ENCODE peak calls at places on chromosomes 11 and 22, in ten cellular contexts. K is colonic mucosa, C is cardiac muscle cell, B is heart right ventricle, N is neuronal stem cell, Y is right lobe of liver, P is kidney, L is prostate gland, G is A673, J is A549. X is an unnamed sample.
A peak's percentile ranks its signal among the peaks of the same experiment; 100 is the strongest.

GRCh38 chr11:66848671-66849500 is 5.6 kb downstream of the RCE1 start:
- DNase-seq in K (no peak), C (no peak), B (no peak), N (no peak), Y (no peak), P (peak; percentile 67), L (no peak), G (no peak), J (no peak), X (peak; percentile 9)

GRCh38 chr22:23829845-23830372 is 8.9 kb downstream of the DERL3 start:
- DNase-seq in K (no peak), C (no peak), B (no peak), N (no peak), Y (no peak), P (peak; percentile 2), L (no peak), G (peak; percentile 79), J (no peak), X (no peak)

GRCh38 chr11:19735512-19735911 is 22.9 kb downstream of the NAV2 start:
- DNase-seq in K (no peak), C (no peak), B (no peak), N (no peak), Y (no peak), P (no peak), L (no peak), G (no peak), J (no peak), X (no peak)

GRCh38 chr22:46119729-46120419 is 30.5 kb upstream of the PPARA start:
- DNase-seq in K (no peak), C (no peak), B (no peak), N (no peak), Y (no peak), P (peak; percentile 90), L (no peak), G (no peak), J (peak; percentile 12), X (no peak)

GRCh38 chr11:61650781-61651571 is 29.2 kb upstream of the DAGLA start:
- DNase-seq in K (peak; percentile 51), C (peak; percentile 55), B (no peak), N (no peak), Y (no peak), P (no peak), L (no peak), G (no peak), J (no peak), X (no peak)

GRCh38 chr22:31680764-31681624 is 19.0 kb upstream of the PISD start:
- DNase-seq in K (peak; percentile 59), C (no peak), B (no peak), N (no peak), Y (no peak), P (peak; percentile 22), L (peak; percentile 12), G (no peak), J (no peak), X (peak; percentile 59)

GRCh38 chr11:101866619-101867491 is 48.0 kb upstream of the CEP126 start:
- DNase-seq in K (no peak), C (no peak), B (no peak), N (no peak), Y (no peak), P (no peak), L (no peak), G (no peak), J (peak; percentile 90), X (no peak)

GRCh38 chr11:77884186-77884828 is 63.4 kb downstream of the AAMDC start:
- DNase-seq in K (no peak), C (no peak), B (no peak), N (no peak), Y (no peak), P (no peak), L (no peak), G (no peak), J (no peak), X (no peak)

GRCh38 chr11:26201411-26201810 is 130.5 kb upstream of the ANO3 start:
- DNase-seq in K (no peak), C (no peak), B (no peak), N (no peak), Y (no peak), P (no peak), L (no peak), G (peak; percentile 6), J (peak; percentile 3), X (no peak)

GRCh38 chr11:126104420-126104819 is 41.8 kb upstream of the CDON start:
- DNase-seq in K (no peak), C (peak; percentile 56), B (no peak), N (peak; percentile 65), Y (no peak), P (no peak), L (no peak), G (peak; percentile 74), J (no peak), X (no peak)

GRCh38 chr11:86069408-86070086 is 663 bp upstream of the PICALM start:
- DNase-seq in K (peak; percentile 43), C (peak; percentile 80), B (peak; percentile 76), N (no peak), Y (no peak), P (no peak), L (peak; percentile 11), G (peak; percentile 75), J (peak; percentile 86), X (peak; percentile 45)

GRCh38 chr22:30205281-30206115 is 41.1 kb downstream of the LIF start:
- DNase-seq in K (no peak), C (no peak), B (peak; percentile 60), N (no peak), Y (peak; percentile 38), P (peak; percentile 73), L (no peak), G (no peak), J (peak; percentile 99), X (peak; percentile 53)
- H3K4me3 ChIP-seq in K (no peak overlapping the region), C (no peak overlapping the region), B (no peak overlapping the region), N (no peak overlapping the region), Y (no peak overlapping the region), P (no peak overlapping the region), L (no peak overlapping the region), G (no peak overlapping the region), J (no peak overlapping the region), X (no peak overlapping the region)

GRCh38 chr22:36257948-36258674 is 5.2 kb downstream of the APOL1 start:
- DNase-seq in K (no peak), C (no peak), B (no peak), N (no peak), Y (no peak), P (peak; percentile 67), L (no peak), G (no peak), J (no peak), X (no peak)
- H3K4me1 ChIP-seq in K (peaks cover 5% of the 10 kb centered on the region), C (peaks cover 13% of the 10 kb centered on the region), B (peaks cover 61% of the 10 kb centered on the region), N (peaks cover 23% of the 10 kb centered on the region), Y (peaks cover 3% of the 10 kb centered on the region), P (no peaks in the 10 kb centered on the region), L (peaks cover 3% of the 10 kb centered on the region), G (peaks cover 16% of the 10 kb centered on the region), J (peaks cover 22% of the 10 kb centered on the region), X (peaks cover 12% of the 10 kb centered on the region)

GRCh38 chr11:117992620-117993019 is 6.4 kb downstream of the IL10RA start:
- DNase-seq in K (no peak), C (no peak), B (no peak), N (no peak), Y (no peak), P (no peak), L (no peak), G (no peak), J (no peak), X (no peak)

GRCh38 chr11:117985953-117986887 is at the start of gene IL10RA:
- DNase-seq in K (peak; percentile 90), C (peak; percentile 85), B (peak; percentile 74), N (peak; percentile 86), Y (peak; percentile 90), P (peak; percentile 95), L (peak; percentile 47), G (peak; percentile 59), J (peak; percentile 40), X (peak; percentile 87)

GRCh38 chr11:117986981-117987495 is 844 bp downstream of the IL10RA start:
- DNase-seq in K (no peak), C (no peak), B (no peak), N (no peak), Y (no peak), P (no peak), L (no peak), G (no peak), J (no peak), X (no peak)

GRCh38 chr11:117992136-117992535 is 5.9 kb downstream of the IL10RA start:
- DNase-seq in K (no peak), C (no peak), B (no peak), N (no peak), Y (no peak), P (no peak), L (no peak), G (no peak), J (no peak), X (no peak)

DNA sequence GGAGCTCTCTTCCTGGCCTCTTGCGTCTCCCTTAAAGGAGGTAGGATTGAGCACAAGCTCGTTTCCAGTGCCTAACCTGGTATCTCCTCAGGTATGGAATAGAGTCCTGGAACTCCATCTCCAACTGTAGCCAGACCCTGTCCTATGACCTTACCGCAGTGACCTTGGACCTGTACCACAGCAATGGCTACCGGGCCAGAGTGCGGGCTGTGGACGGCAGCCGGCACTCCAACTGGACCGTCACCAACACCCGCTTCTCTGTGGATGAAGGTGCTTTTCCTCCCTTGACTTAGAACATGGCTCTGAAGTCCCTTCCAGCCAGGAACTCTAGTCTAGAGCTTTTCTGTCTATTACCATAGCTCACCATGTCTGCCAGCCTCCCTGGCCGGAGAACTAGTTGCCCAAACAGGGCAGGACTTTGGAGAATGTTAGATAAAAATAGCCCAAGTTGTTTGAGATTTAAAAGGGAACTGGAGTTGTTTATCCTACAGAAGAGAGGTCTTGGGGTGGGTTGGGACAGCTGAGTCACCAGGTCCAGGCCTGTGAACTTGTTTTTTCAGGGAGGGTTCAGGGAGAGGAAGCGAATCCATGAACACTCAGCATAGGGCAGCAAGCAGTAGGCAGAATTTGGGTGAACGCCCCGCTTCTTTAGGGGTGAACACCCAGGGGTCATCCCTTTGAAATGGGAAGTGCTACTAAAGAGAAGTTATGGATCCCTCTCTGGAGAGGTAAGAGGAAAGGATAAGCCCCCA is 3.3 kb downstream of the IL10RA start:
- DNase-seq in K (no peak), C (no peak), B (no peak), N (no peak), Y (no peak), P (no peak), L (no peak), G (no peak), J (no peak), X (peak; percentile 76)
- H3K27ac ChIP-seq in K (peak overlapping the region; percentile 81), C (no peak overlapping the region), B (no peak overlapping the region), N (no peak overlapping the region), Y (no peak overlapping the region), P (no peak overlapping the region), L (no peak overlapping the region), G (no peak overlapping the region), J (no peak overlapping the region), X (peak overlapping the region; percentile 52)

GRCh38 chr11:63764201-63764711 is 4.3 kb downstream of the ZFTA start:
- DNase-seq in K (no peak), C (no peak), B (no peak), N (no peak), Y (peak; percentile 56), P (peak; percentile 75), L (no peak), G (no peak), J (no peak), X (no peak)
- H3K4me3 ChIP-seq in K (no peak overlapping the region), C (no peak overlapping the region), B (peak overlapping the region; percentile 52), N (peak overlapping the region; percentile 26), Y (peak overlapping the region; percentile 56), P (no peak overlapping the region), L (no peak overlapping the region), G (peak overlapping the region; percentile 63), J (no peak overlapping the region), X (peak overlapping the region; percentile 55)

GRCh38 chr22:48835364-48835763 is 992.3 kb downstream of the BRD1 start:
- DNase-seq in K (no peak), C (no peak), B (no peak), N (no peak), Y (no peak), P (peak; percentile 52), L (no peak), G (no peak), J (no peak), X (no peak)
- H3K4me1 ChIP-seq in K (no peaks in the 10 kb centered on the region), C (no peaks in the 10 kb centered on the region), B (no peaks in the 10 kb centered on the region), N (peaks cover 5% of the 10 kb centered on the region), Y (no peaks in the 10 kb centered on the region), P (no peaks in the 10 kb centered on the region), L (no peaks in the 10 kb centered on the region), G (no peaks in the 10 kb centered on the region), J (no peaks in the 10 kb centered on the region), X (no peaks in the 10 kb centered on the region)

X was measured in tibial artery.